ENCODE peak calls at places on chromosomes 13 and 19, in ten cellular contexts. I is endodermal cell; N is ovary; Z is stimulated activated CD8-positive, alpha-beta memory T cell treated with anti-CD3 and anti-CD28 coated beads, Interleukin-7, amount 100 ng/mL, for 1 hour; H is fibroblast of the conjunctiva; L is NCI-H1092 treated with DMSO at 0.1 percent for 48 hours; A is stomach; F is astrocyte of the hippocampus; K is GM12865; X is WTC11. E is an unnamed sample.

GRCh38 chr19:47498561-47498960 is 14.5 kb upstream of the KPTN start:
- DNase-seq in I (no peak), N (no peak), Z (no peak), H (no peak), L (no peak), A (no peak), F (no peak), K (no peak), X (no peak), E (no peak)

GRCh38 chr19:2289714-2290435 is 7.9 kb upstream of the PEAK3 start:
- DNase-seq in I (peak), N (no peak), Z (no peak), H (no peak), L (no peak), A (peak), F (peak), K (peak), X (no peak), E (no peak)

GRCh38 chr19:48728882-48729645 is 9.5 kb upstream of the MAMSTR start:
- DNase-seq in I (peak), N (peak), Z (no peak), H (no peak), L (no peak), A (no peak), F (no peak), K (no peak), X (peak), E (no peak)

GRCh38 chr19:8688930-8689329 is 9.7 kb downstream of the ACTL9 start:
- DNase-seq in I (no peak), N (no peak), Z (no peak), H (no peak), L (no peak), A (no peak), F (no peak), K (no peak), X (no peak), E (no peak)

GRCh38 chr19:38130399-38130798 is 93.6 kb downstream of the DPF1 start:
- DNase-seq in I (no peak), N (no peak), Z (no peak), H (no peak), L (no peak), A (no peak), F (no peak), K (no peak), X (no peak), E (no peak)

GRCh38 chr19:58562126-58563033 is 4.0 kb upstream of the UBE2M start:
- DNase-seq in I (peak), N (peak), Z (no peak), H (no peak), L (no peak), A (peak), F (peak), K (peak), X (peak), E (peak)

GRCh38 chr13:53151692-53152421 is 123.2 kb downstream of the OLFM4 start:
- DNase-seq in I (peak), N (no peak), Z (no peak), H (peak), L (peak), A (peak), F (peak), K (peak), X (peak), E (no peak)

GRCh38 chr19:46131485-46132143 is 7.1 kb upstream of the IGFL3 start:
- DNase-seq in I (peak), N (no peak), Z (no peak), H (no peak), L (no peak), A (no peak), F (peak), K (no peak), X (no peak), E (peak)

GRCh38 chr13:58999851-59000250 is 1163.9 kb downstream of the DIAPH3 start:
- DNase-seq in I (no peak), N (no peak), Z (no peak), H (no peak), L (no peak), A (no peak), F (no peak), K (no peak), X (no peak), E (peak)